ENCODE peak calls at places on chromosomes 13 and 19, in five cellular contexts. R is NCI-H774; E is hippocampal formation; X is adrenal gland; S is stimulated activated CD8-positive, alpha-beta memory T cell treated with anti-CD3 and anti-CD28 coated beads, Interleukin-4, amount 100 ng/mL, for 1 hour. L is an unnamed sample.

GRCh38 chr13:32645854-32646253 is 59.6 kb downstream of the PDS5B start:
- DNase-seq in S (no peak), R (no peak), X (no peak), E (no peak), L (no peak)

GRCh38 chr19:49952906-49953305 is 8.1 kb downstream of the SIGLEC11 start:
- DNase-seq in S (no peak), X (no peak), E (no peak), R (no peak), L (no peak)

GRCh38 chr13:20197361-20197834 is 4.7 kb upstream of the GJB2 start:
- DNase-seq in R (no peak), S (no peak), X (no peak), E (no peak), L (peak; percentile 66)

GRCh38 chr13:85137516-85137915 is 661.7 kb downstream of the SLITRK6 start:
- DNase-seq in S (no peak), R (no peak), E (no peak), X (no peak), L (no peak)

GRCh38 chr19:4140237-4140711 is 13.2 kb upstream of the CREB3L3 start:
- DNase-seq in E (no peak), R (peak; percentile 43), X (peak; percentile 47), S (no peak), L (peak; percentile 61)

GRCh38 chr13:42991892-42992584 is at the start of gene EPSTI1:
- DNase-seq in E (peak; percentile 23), R (no peak), S (peak; percentile 45), X (peak; percentile 75), L (peak; percentile 58)

GRCh38 chr19:58181902-58182576 is 822 bp upstream of the ZNF274 start:
- DNase-seq in X (peak; percentile 44), S (no peak), R (no peak), E (no peak), L (peak; percentile 9)

GRCh38 chr19:16371540-16371986 is 46.9 kb downstream of the KLF2 start:
- DNase-seq in R (no peak), X (peak; percentile 54), E (no peak), S (peak; percentile 73), L (no peak)

GRCh38 chr13:108214511-108215383 is 589 bp downstream of the LIG4 start:
- DNase-seq in R (peak; percentile 58), S (no peak), X (no peak), E (no peak), L (peak; percentile 6)

GRCh38 chr13:100156786-100157185 is 67.9 kb downstream of the PCCA start:
- DNase-seq in X (no peak), S (no peak), R (no peak), E (no peak), L (peak; percentile 92)

GRCh38 chr13:35994131-35994966 is 136.8 kb downstream of the DCLK1 start:
- DNase-seq in E (peak; percentile 6), X (peak; percentile 87), R (no peak), S (no peak), L (peak; percentile 79)

GRCh38 chr13:43805071-43805468 is 18.3 kb upstream of the ENOX1 start:
- DNase-seq in R (no peak), E (peak; percentile 34), X (peak; percentile 22), S (no peak), L (peak; percentile 94)